ENCODE peak calls at places on chromosomes 5 and 9, in nine cellular contexts. L is NCI-H774; Q is SHP77; X is stimulated activated CD8-positive, alpha-beta memory T cell treated with anti-CD3 and anti-CD28 coated beads, Interleukin-12 subunit alpha, Interleukin-12 subunit beta, amount 100 ng/mL, for 1 hour; H is HEK293T; Y is germinal center; G is activated CD8-positive, alpha-beta memory T cell treated with anti-CD3 and anti-CD28 coated beads, Interleukin-2, amount 50 U/mL, for 48 hours; R is NCI-H748 treated with DMSO at 0.1 percent for 48 hours; M is MG63. N is an unnamed sample.

GRCh38 chr5:88298425-88298824 is 29.8 kb upstream of the TMEM161B start:
- DNase-seq in L (no peak), Q (no peak), X (no peak), H (no peak), Y (no peak), G (no peak), R (no peak), M (peak), N (no peak)

GRCh38 chr5:54904425-54904824 is 81.0 kb downstream of the ESM1 start:
- DNase-seq in L (no peak), Q (no peak), X (no peak), H (peak), Y (no peak), G (no peak), R (peak), M (peak), N (peak)

GRCh38 chr9:81687521-81688261 is 1.7 kb downstream of the TLE1 start:
- DNase-seq in L (no peak), Q (no peak), X (no peak), H (no peak), Y (no peak), G (peak), R (peak), M (peak), N (peak)

GRCh38 chr5:5432020-5432707 is 9.7 kb downstream of the ICE1 start:
- DNase-seq in L (no peak), Q (no peak), X (no peak), H (no peak), Y (no peak), G (no peak), R (no peak), M (peak), N (no peak)

GRCh38 chr5:116418016-116418415 is 156.6 kb downstream of the SEMA6A start:
- DNase-seq in L (no peak), Q (no peak), X (no peak), H (no peak), Y (no peak), G (no peak), R (no peak), M (no peak), N (no peak)

GRCh38 chr5:146025108-146025507 is 80.3 kb downstream of the PLAC8L1 start:
- DNase-seq in L (no peak), Q (no peak), X (no peak), H (no peak), Y (no peak), G (no peak), R (no peak), M (no peak), N (no peak)

GRCh38 chr9:112793213-112793810 is 42.8 kb downstream of the SNX30 start:
- DNase-seq in L (peak), Q (peak), X (peak), H (peak), Y (peak), G (peak), R (peak), M (peak), N (peak)

GRCh38 chr5:141485305-141486055 is 650 bp downstream of the PCDHGC4 start:
- DNase-seq in L (no peak), Q (no peak), X (no peak), H (no peak), Y (no peak), G (no peak), R (no peak), M (no peak), N (no peak)

GRCh38 chr5:91670565-91670964 is 287.4 kb upstream of the ARRDC3 start:
- DNase-seq in L (no peak), Q (peak), X (no peak), H (peak), Y (no peak), G (no peak), R (no peak), M (no peak), N (peak)

GRCh38 chr9:99012957-99013512 is 69.3 kb downstream of the COL15A1 start:
- DNase-seq in L (no peak), Q (no peak), X (no peak), H (no peak), Y (no peak), G (peak), R (no peak), M (no peak), N (no peak)

GRCh38 chr5:137470111-137470920 is 28.8 kb downstream of the SPOCK1 start:
- DNase-seq in L (no peak), Q (no peak), X (no peak), H (no peak), Y (no peak), G (no peak), R (no peak), M (peak), N (no peak)

GRCh38 chr9:127178646-127179632 is 56.5 kb upstream of the ANGPTL2 start:
- DNase-seq in L (no peak), Q (no peak), X (no peak), H (no peak), Y (no peak), G (no peak), R (no peak), M (no peak), N (peak)

GRCh38 chr5:31066655-31067328 is 126.7 kb upstream of the CDH6 start:
- DNase-seq in L (no peak), Q (no peak), X (no peak), H (no peak), Y (no peak), G (no peak), R (no peak), M (no peak), N (no peak)

GRCh38 chr5:173413476-173413982 is 85.3 kb upstream of the STC2 start:
- DNase-seq in L (no peak), Q (no peak), X (no peak), H (no peak), Y (no peak), G (no peak), R (no peak), M (no peak), N (no peak)

GRCh38 chr9:121499427-121500164 is at the start of gene GGTA1:
- DNase-seq in L (no peak), Q (no peak), X (no peak), H (peak), Y (peak), G (peak), R (peak), M (peak), N (peak)